ENCODE peak calls at places on chromosomes 12 and 14, in six cellular contexts. A, S, D, G, H and K are unnamed samples.

GRCh38 chr12:31629756-31630732 is 29.4 kb upstream of the ETFBKMT start:
- DNase-seq in G (peak; percentile 25), D (no peak), A (no peak), H (peak; percentile 14), S (no peak), K (peak; percentile 72)

GRCh38 chr12:111826316-111826715 is 15.7 kb upstream of the MAPKAPK5 start:
- DNase-seq in H (no peak), A (no peak), G (no peak), D (no peak), S (no peak), K (no peak)

GRCh38 chr12:114425031-114425626 is 19.2 kb upstream of the TBX5 start:
- DNase-seq in D (no peak), S (no peak), H (no peak), G (no peak), A (no peak), K (no peak)

GRCh38 chr12:127830730-127831129 is 436.2 kb upstream of the TMEM132C start:
- DNase-seq in D (no peak), S (no peak), G (no peak), A (no peak), H (no peak), K (no peak)

GRCh38 chr12:48350249-48351021 is at the start of gene ZNF641:
- DNase-seq in G (peak; percentile 88), H (peak; percentile 86), D (peak; percentile 77), S (peak; percentile 77), A (peak; percentile 86), K (peak; percentile 82)

GRCh38 chr12:19965196-19966038 is 402.9 kb upstream of the PDE3A start:
- DNase-seq in A (no peak), D (no peak), H (no peak), G (no peak), S (no peak), K (no peak)

GRCh38 chr14:90534091-90534837 is 137.4 kb downstream of the CALM1 start:
- DNase-seq in D (no peak), H (no peak), S (no peak), A (no peak), G (no peak), K (peak; percentile 10)

GRCh38 chr14:34055545-34055944 is 104.7 kb upstream of the EGLN3 start:
- DNase-seq in H (no peak), D (no peak), G (no peak), A (no peak), S (no peak), K (no peak)

GRCh38 chr12:48980953-48981756 is 3.0 kb downstream of the WNT1 start:
- DNase-seq in D (peak; percentile 24), A (peak; percentile 28), G (no peak), S (no peak), H (peak; percentile 67), K (no peak)

GRCh38 chr12:53744730-53745129 is 7.0 kb downstream of the CISTR start:
- DNase-seq in G (no peak), D (no peak), H (no peak), S (no peak), A (no peak), K (no peak)

GRCh38 chr12:98456583-98457573 is 58.5 kb upstream of the TMPO start:
- DNase-seq in S (peak; percentile 7), H (peak; percentile 77), G (peak; percentile 31), D (no peak), A (peak; percentile 19), K (peak; percentile 48)

GRCh38 chr14:83208346-83208745 is 1674.7 kb upstream of the SEL1L start:
- DNase-seq in A (no peak), D (no peak), H (no peak), G (no peak), S (no peak), K (no peak)

GRCh38 chr14:100022772-100023451 is 42.3 kb upstream of the EVL start:
- DNase-seq in G (peak; percentile 18), S (no peak), D (no peak), A (no peak), H (no peak), K (no peak)

GRCh38 chr12:91434081-91434480 is 251.5 kb upstream of the DCN start:
- DNase-seq in H (no peak), D (no peak), A (no peak), G (no peak), S (no peak), K (no peak)

GRCh38 chr14:102749833-102750775 is 27.1 kb upstream of the TRAF3 start:
- DNase-seq in G (no peak), H (no peak), A (no peak), S (no peak), D (no peak), K (no peak)

GRCh38 chr14:79016828-79017505 is 846.8 kb downstream of the NRXN3 start:
- DNase-seq in S (no peak), D (no peak), H (no peak), G (no peak), A (no peak), K (no peak)

DNA sequence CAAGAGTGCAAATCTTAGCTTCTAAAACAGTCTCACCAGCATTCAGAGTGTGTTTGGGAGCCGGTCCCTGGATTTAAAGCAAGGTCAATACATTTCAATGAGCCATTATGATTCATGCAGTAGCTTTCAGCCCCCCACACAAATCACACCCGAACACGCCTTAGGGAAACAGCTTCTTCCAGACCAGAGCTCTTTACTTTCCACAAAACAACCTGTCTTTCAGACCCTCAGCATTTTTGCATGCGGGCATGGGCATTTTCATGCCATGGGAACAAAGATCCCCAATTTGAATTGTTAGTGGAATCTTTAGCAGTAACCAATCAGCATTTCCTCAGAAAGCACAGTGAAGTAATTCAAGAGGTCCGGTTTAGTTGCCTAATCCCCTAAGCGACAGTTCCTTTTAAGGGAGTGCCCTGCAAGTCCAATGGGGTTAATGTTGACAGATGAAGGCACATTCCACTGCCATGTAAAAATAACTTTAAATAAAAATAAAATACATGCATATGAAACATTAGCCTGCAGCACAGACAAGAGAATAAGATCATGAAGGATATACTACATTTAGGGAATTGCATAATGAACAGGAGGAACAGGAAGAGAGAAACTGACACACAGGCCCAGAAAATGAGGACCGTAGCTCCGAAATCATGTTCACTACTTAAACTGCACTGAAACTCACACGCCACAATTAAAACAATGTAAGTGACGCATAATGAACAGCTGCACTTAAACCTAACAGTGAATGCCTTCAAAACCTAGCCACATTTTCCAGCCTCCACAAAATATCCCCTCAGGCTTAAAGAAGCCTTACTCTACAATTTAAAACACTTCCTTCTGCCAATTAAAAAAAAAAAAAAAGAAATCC is 4.0 kb downstream of the VPS37B start:
- DNase-seq in A (peak; percentile 54), S (no peak), G (no peak), H (peak; percentile 79), D (no peak), K (no peak)
- H3K4me3 ChIP-seq in A (no peak overlapping the region), S (no peak overlapping the region), G (peak overlapping the region; percentile 43), H (peak overlapping the region; percentile 25), D (no peak overlapping the region), K (peak overlapping the region; percentile 14)

GRCh38 chr12:124556067-124556466 is 11.3 kb downstream of the NCOR2 start:
- DNase-seq in G (no peak), H (no peak), S (no peak), A (no peak), D (no peak), K (no peak)

GRCh38 chr12:124554429-124555029 is 12.9 kb downstream of the NCOR2 start:
- DNase-seq in D (no peak), S (no peak), H (no peak), G (peak; percentile 52), A (no peak), K (peak; percentile 48)

GRCh38 chr12:124555168-124555928 is 12.1 kb downstream of the NCOR2 start:
- DNase-seq in A (no peak), D (no peak), G (no peak), S (no peak), H (no peak), K (no peak)

GRCh38 chr12:124551268-124552144 is 15.9 kb downstream of the NCOR2 start:
- DNase-seq in G (peak; percentile 68), D (peak; percentile 65), H (peak; percentile 84), S (no peak), A (no peak), K (peak; percentile 66)

DNA sequence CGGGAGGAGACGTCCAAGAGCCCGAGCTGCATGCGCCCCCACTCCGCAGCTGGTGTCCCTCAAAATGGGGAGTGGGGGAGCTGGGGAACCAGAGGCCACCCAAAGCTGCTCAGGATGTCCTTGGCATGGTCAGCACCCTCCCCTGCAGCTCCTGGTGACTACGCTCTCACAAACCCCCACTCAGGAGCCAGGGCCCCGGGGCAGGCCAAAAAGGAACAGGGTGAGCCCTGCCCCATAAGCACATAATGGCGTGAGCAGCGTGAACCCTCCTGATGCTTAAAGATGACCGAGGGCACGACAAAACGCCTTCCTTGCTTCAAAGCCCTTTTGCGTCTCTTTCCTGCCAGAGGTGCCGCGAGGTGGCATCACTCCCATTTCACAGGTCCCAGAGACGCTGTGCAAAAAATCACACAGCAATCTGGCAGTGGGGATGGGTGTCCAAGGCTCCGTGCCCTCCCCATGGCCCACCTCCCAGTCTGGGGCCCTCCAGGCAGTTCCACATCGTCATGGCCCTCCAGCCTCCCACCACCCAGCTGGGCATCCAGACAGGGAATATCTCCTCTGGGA is 13.5 kb downstream of the NCOR2 start:
- DNase-seq in A (no peak), D (no peak), G (no peak), S (no peak), H (no peak), K (no peak)
- H3K4me1 ChIP-seq in A (peaks cover 20% of the 10 kb centered on the region), D (no peaks in the 10 kb centered on the region), G (peaks cover 96% of the 10 kb centered on the region), S (peaks cover 48% of the 10 kb centered on the region), H (peaks cover 43% of the 10 kb centered on the region), K (peaks cover 82% of the 10 kb centered on the region)

GRCh38 chr12:14394317-14395058 is 29.0 kb downstream of the ATF7IP start:
- DNase-seq in S (no peak), G (no peak), H (peak; percentile 79), A (peak; percentile 61), D (no peak), K (no peak)

GRCh38 chr12:14390885-14391530 is 25.5 kb downstream of the ATF7IP start:
- DNase-seq in A (no peak), G (no peak), H (no peak), D (no peak), S (no peak), K (no peak)

GRCh38 chr12:14395059-14395778 is 29.7 kb downstream of the ATF7IP start:
- DNase-seq in G (no peak), S (no peak), D (no peak), H (no peak), A (no peak), K (no peak)

GRCh38 chr12:14396071-14396470 is 30.6 kb downstream of the ATF7IP start:
- DNase-seq in H (no peak), D (no peak), G (no peak), A (peak; percentile 44), S (no peak), K (no peak)

GRCh38 chr12:14393736-14394135 is 28.3 kb downstream of the ATF7IP start:
- DNase-seq in D (no peak), H (no peak), S (no peak), G (no peak), A (no peak), K (no peak)
- H3K4me3 ChIP-seq in D (no peak overlapping the region), H (peak overlapping the region; percentile 24), S (no peak overlapping the region), G (peak overlapping the region; percentile 51), A (no peak overlapping the region), K (no peak overlapping the region)

DNA sequence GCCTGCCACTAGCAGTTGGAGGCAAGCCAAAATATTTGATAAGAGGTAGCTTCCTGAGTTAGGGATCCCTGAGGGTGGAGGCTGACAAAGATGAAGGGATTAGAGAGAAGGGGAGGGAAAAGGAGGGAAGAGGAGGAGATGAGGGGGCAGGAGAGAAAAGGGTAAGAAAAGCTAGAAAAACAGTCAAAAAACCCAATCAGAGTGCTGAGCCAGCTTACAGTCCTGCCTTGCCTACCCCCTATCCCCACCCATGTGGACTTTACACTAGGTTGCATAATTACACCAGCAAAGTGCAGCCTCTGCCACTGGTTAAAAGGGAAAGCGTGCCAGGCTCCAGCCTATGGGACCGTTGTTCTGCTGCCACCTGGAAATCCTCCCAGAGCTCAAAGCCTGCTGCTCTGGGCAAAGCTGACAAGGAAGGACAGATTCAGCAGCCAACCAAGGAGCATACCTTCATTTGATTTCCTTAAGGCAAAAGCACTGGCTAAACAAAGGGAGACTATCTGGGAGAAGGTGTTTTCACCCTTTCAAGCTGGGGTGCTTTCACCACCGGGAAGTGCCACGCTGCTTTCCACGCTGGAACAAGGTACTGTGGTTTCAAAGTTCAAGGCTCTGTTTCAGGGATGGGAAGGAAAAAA is 3.9 kb upstream of the NUMB start:
- DNase-seq in S (no peak), D (no peak), G (peak; percentile 50), H (no peak), A (peak; percentile 99), K (peak; percentile 39)
- H3K4me1 ChIP-seq in S (peaks cover 12% of the 10 kb centered on the region), D (peaks cover 4% of the 10 kb centered on the region), G (peaks cover 82% of the 10 kb centered on the region), H (peaks cover 4% of the 10 kb centered on the region), A (peaks cover 13% of the 10 kb centered on the region), K (peaks cover 43% of the 10 kb centered on the region)